ENCODE peak calls at places on chromosomes 1 and 21, in ten cellular contexts. One of them, this sample, is unnamed.
A peak's percentile ranks its signal among the peaks of the same experiment; 100 is the strongest.

GRCh38 chr1:246526915-246527314 is 19.8 kb upstream of the SMYD3 start:
- DNase-seq in GM12864: no peak
- DNase-seq in GM13977: no peak
- DNase-seq in CD4-positive, alpha-beta T cell: no peak
- DNase-seq in psoas muscle: no peak
- DNase-seq in RWPE2: no peak
- DNase-seq in ecto neural progenitor cell: no peak
- DNase-seq in AG04450: no peak
- DNase-seq in RWPE1: no peak
- DNase-seq in M059J: no peak
- DNase-seq in this sample: no peak

GRCh38 chr1:53550201-53550741 is 91.1 kb downstream of the DMRTB1 start:
- DNase-seq in M059J: peak; percentile 78
- DNase-seq in RWPE1: no peak
- DNase-seq in GM12864: no peak
- DNase-seq in GM13977: no peak
- DNase-seq in psoas muscle: peak; percentile 8
- DNase-seq in CD4-positive, alpha-beta T cell: no peak
- DNase-seq in AG04450: no peak
- DNase-seq in ecto neural progenitor cell: no peak
- DNase-seq in RWPE2: peak; percentile 13
- DNase-seq in this sample: peak; percentile 93

GRCh38 chr1:206672011-206672688 is 12.6 kb upstream of the MAPKAPK2 start:
- DNase-seq in GM12864: no peak
- DNase-seq in RWPE1: no peak
- DNase-seq in CD4-positive, alpha-beta T cell: no peak
- DNase-seq in psoas muscle: no peak
- DNase-seq in RWPE2: no peak
- DNase-seq in M059J: no peak
- DNase-seq in AG04450: no peak
- DNase-seq in ecto neural progenitor cell: peak; percentile 44
- DNase-seq in GM13977: no peak
- DNase-seq in this sample: no peak

GRCh38 chr1:246519514-246519913 is 12.4 kb upstream of the SMYD3 start:
- DNase-seq in CD4-positive, alpha-beta T cell: no peak
- DNase-seq in ecto neural progenitor cell: no peak
- DNase-seq in GM12864: no peak
- DNase-seq in RWPE1: no peak
- DNase-seq in RWPE2: no peak
- DNase-seq in AG04450: no peak
- DNase-seq in GM13977: no peak
- DNase-seq in M059J: no peak
- DNase-seq in psoas muscle: no peak
- DNase-seq in this sample: no peak

GRCh38 chr1:24925082-24925779 is 4.8 kb downstream of the RUNX3 start:
- DNase-seq in GM12864: no peak
- DNase-seq in psoas muscle: no peak
- DNase-seq in ecto neural progenitor cell: no peak
- DNase-seq in GM13977: peak; percentile 71
- DNase-seq in RWPE2: no peak
- DNase-seq in CD4-positive, alpha-beta T cell: peak; percentile 52
- DNase-seq in M059J: no peak
- DNase-seq in AG04450: no peak
- DNase-seq in RWPE1: no peak
- DNase-seq in this sample: no peak

GRCh38 chr1:198096390-198096789 is 60.4 kb upstream of the NEK7 start:
- DNase-seq in ecto neural progenitor cell: no peak
- DNase-seq in CD4-positive, alpha-beta T cell: no peak
- DNase-seq in RWPE1: no peak
- DNase-seq in psoas muscle: no peak
- DNase-seq in M059J: no peak
- DNase-seq in GM12864: no peak
- DNase-seq in AG04450: no peak
- DNase-seq in RWPE2: no peak
- DNase-seq in GM13977: no peak
- DNase-seq in this sample: no peak

GRCh38 chr1:57319165-57319564 is 104.7 kb downstream of the DAB1 start:
- DNase-seq in M059J: peak; percentile 46
- DNase-seq in GM12864: no peak
- DNase-seq in RWPE2: no peak
- DNase-seq in GM13977: no peak
- DNase-seq in AG04450: peak; percentile 2
- DNase-seq in ecto neural progenitor cell: no peak
- DNase-seq in psoas muscle: no peak
- DNase-seq in CD4-positive, alpha-beta T cell: no peak
- DNase-seq in RWPE1: peak; percentile 8
- DNase-seq in this sample: no peak

GRCh38 chr21:42007541-42007940 is 2.6 kb downstream of the ZBTB21 start:
- DNase-seq in psoas muscle: no peak
- DNase-seq in AG04450: no peak
- DNase-seq in CD4-positive, alpha-beta T cell: no peak
- DNase-seq in GM13977: no peak
- DNase-seq in GM12864: no peak
- DNase-seq in M059J: no peak
- DNase-seq in ecto neural progenitor cell: no peak
- DNase-seq in RWPE2: no peak
- DNase-seq in RWPE1: no peak
- DNase-seq in this sample: no peak

GRCh38 chr1:35557118-35557610 is at the start of gene KIAA0319L:
- DNase-seq in M059J: peak; percentile 87
- DNase-seq in RWPE1: peak; percentile 87
- DNase-seq in AG04450: no peak
- DNase-seq in CD4-positive, alpha-beta T cell: no peak
- DNase-seq in psoas muscle: peak; percentile 91
- DNase-seq in ecto neural progenitor cell: no peak
- DNase-seq in GM13977: peak; percentile 91
- DNase-seq in GM12864: no peak
- DNase-seq in RWPE2: no peak
- DNase-seq in this sample: peak; percentile 97

GRCh38 chr1:151888972-151889570 is 20.2 kb downstream of the THEM4 start:
- DNase-seq in M059J: no peak
- DNase-seq in psoas muscle: no peak
- DNase-seq in RWPE2: no peak
- DNase-seq in ecto neural progenitor cell: no peak
- DNase-seq in CD4-positive, alpha-beta T cell: no peak
- DNase-seq in GM12864: peak; percentile 12
- DNase-seq in AG04450: no peak
- DNase-seq in RWPE1: peak; percentile 17
- DNase-seq in GM13977: peak; percentile 33
- DNase-seq in this sample: no peak

GRCh38 chr1:76176020-76176419 is 101.5 kb downstream of the ST6GALNAC3 start:
- DNase-seq in RWPE2: no peak
- DNase-seq in GM12864: no peak
- DNase-seq in psoas muscle: no peak
- DNase-seq in GM13977: no peak
- DNase-seq in AG04450: no peak
- DNase-seq in CD4-positive, alpha-beta T cell: no peak
- DNase-seq in ecto neural progenitor cell: no peak
- DNase-seq in RWPE1: no peak
- DNase-seq in M059J: no peak
- DNase-seq in this sample: no peak

GRCh38 chr1:19360026-19360813 is 48.1 kb downstream of the SLC66A1 start:
- DNase-seq in ecto neural progenitor cell: no peak
- DNase-seq in GM13977: no peak
- DNase-seq in AG04450: no peak
- DNase-seq in psoas muscle: no peak
- DNase-seq in M059J: no peak
- DNase-seq in RWPE1: no peak
- DNase-seq in CD4-positive, alpha-beta T cell: no peak
- DNase-seq in GM12864: no peak
- DNase-seq in RWPE2: no peak
- DNase-seq in this sample: no peak

GRCh38 chr21:41247976-41248545 is 68.5 kb upstream of the FAM3B start:
- DNase-seq in AG04450: no peak
- DNase-seq in ecto neural progenitor cell: no peak
- DNase-seq in CD4-positive, alpha-beta T cell: no peak
- DNase-seq in M059J: no peak
- DNase-seq in GM13977: peak; percentile 17
- DNase-seq in RWPE1: no peak
- DNase-seq in GM12864: no peak
- DNase-seq in RWPE2: no peak
- DNase-seq in psoas muscle: no peak
- DNase-seq in this sample: no peak

GRCh38 chr1:12230549-12231275 is 882 bp downstream of the VPS13D start:
- DNase-seq in RWPE1: no peak
- DNase-seq in RWPE2: no peak
- DNase-seq in GM12864: no peak
- DNase-seq in M059J: peak; percentile 55
- DNase-seq in GM13977: peak; percentile 50
- DNase-seq in CD4-positive, alpha-beta T cell: no peak
- DNase-seq in psoas muscle: peak; percentile 72
- DNase-seq in AG04450: no peak
- DNase-seq in ecto neural progenitor cell: peak; percentile 55
- DNase-seq in this sample: peak; percentile 84

GRCh38 chr21:44955141-44955802 is 15.4 kb downstream of the SLX9 start:
- DNase-seq in GM12864: no peak
- DNase-seq in AG04450: no peak
- DNase-seq in M059J: no peak
- DNase-seq in psoas muscle: peak; percentile 17
- DNase-seq in RWPE2: no peak
- DNase-seq in CD4-positive, alpha-beta T cell: no peak
- DNase-seq in GM13977: no peak
- DNase-seq in RWPE1: no peak
- DNase-seq in ecto neural progenitor cell: no peak
- DNase-seq in this sample: peak; percentile 81

GRCh38 chr1:84603223-84603622 is 29.0 kb upstream of the CTBS start:
- DNase-seq in AG04450: no peak
- DNase-seq in ecto neural progenitor cell: no peak
- DNase-seq in GM12864: no peak
- DNase-seq in RWPE2: no peak
- DNase-seq in M059J: peak; percentile 78
- DNase-seq in RWPE1: no peak
- DNase-seq in CD4-positive, alpha-beta T cell: no peak
- DNase-seq in GM13977: no peak
- DNase-seq in psoas muscle: no peak
- DNase-seq in this sample: no peak

GRCh38 chr1:223188618-223189356 is 45.7 kb upstream of the TLR5 start:
- DNase-seq in M059J: no peak
- DNase-seq in RWPE1: no peak
- DNase-seq in ecto neural progenitor cell: no peak
- DNase-seq in CD4-positive, alpha-beta T cell: no peak
- DNase-seq in AG04450: no peak
- DNase-seq in psoas muscle: no peak
- DNase-seq in RWPE2: no peak
- DNase-seq in GM13977: no peak
- DNase-seq in GM12864: no peak
- DNase-seq in this sample: no peak

GRCh38 chr21:36914244-36915013 is 52.0 kb downstream of the HLCS start:
- DNase-seq in GM12864: no peak
- DNase-seq in AG04450: no peak
- DNase-seq in psoas muscle: no peak
- DNase-seq in CD4-positive, alpha-beta T cell: no peak
- DNase-seq in ecto neural progenitor cell: no peak
- DNase-seq in GM13977: no peak
- DNase-seq in RWPE2: no peak
- DNase-seq in RWPE1: no peak
- DNase-seq in M059J: no peak
- DNase-seq in this sample: no peak

GRCh38 chr1:45205910-45206721 is at the start of gene ZSWIM5:
- DNase-seq in CD4-positive, alpha-beta T cell: peak; percentile 23
- DNase-seq in M059J: peak; percentile 56
- DNase-seq in RWPE2: peak; percentile 62
- DNase-seq in RWPE1: peak; percentile 45
- DNase-seq in GM13977: peak; percentile 83
- DNase-seq in psoas muscle: peak; percentile 73
- DNase-seq in AG04450: peak; percentile 11
- DNase-seq in ecto neural progenitor cell: peak; percentile 84
- DNase-seq in GM12864: no peak
- DNase-seq in this sample: peak; percentile 87

GRCh38 chr1:181777812-181778211 is 283.7 kb downstream of the ZNF648 start:
- DNase-seq in GM13977: no peak
- DNase-seq in M059J: peak; percentile 9
- DNase-seq in GM12864: no peak
- DNase-seq in AG04450: no peak
- DNase-seq in RWPE2: no peak
- DNase-seq in CD4-positive, alpha-beta T cell: no peak
- DNase-seq in psoas muscle: no peak
- DNase-seq in ecto neural progenitor cell: no peak
- DNase-seq in RWPE1: peak; percentile 52
- DNase-seq in this sample: no peak

GRCh38 chr21:45376459-45377324 is 28.3 kb upstream of the COL18A1 start:
- DNase-seq in RWPE2: peak; percentile 43
- DNase-seq in psoas muscle: peak; percentile 24
- DNase-seq in GM12864: no peak
- DNase-seq in M059J: no peak
- DNase-seq in ecto neural progenitor cell: no peak
- DNase-seq in GM13977: no peak
- DNase-seq in AG04450: no peak
- DNase-seq in RWPE1: no peak
- DNase-seq in CD4-positive, alpha-beta T cell: no peak
- DNase-seq in this sample: peak; percentile 83

GRCh38 chr1:223748773-223749733 is 36.7 kb downstream of the CAPN2 start:
- DNase-seq in AG04450: no peak
- DNase-seq in M059J: no peak
- DNase-seq in RWPE2: no peak
- DNase-seq in CD4-positive, alpha-beta T cell: peak; percentile 54
- DNase-seq in psoas muscle: peak; percentile 67
- DNase-seq in ecto neural progenitor cell: peak; percentile 79
- DNase-seq in GM12864: no peak
- DNase-seq in GM13977: peak; percentile 84
- DNase-seq in RWPE1: no peak
- DNase-seq in this sample: peak; percentile 87

GRCh38 chr1:88736633-88737248 is 52.7 kb downstream of the PKN2 start:
- DNase-seq in GM12864: peak; percentile 5
- DNase-seq in RWPE1: peak; percentile 24
- DNase-seq in CD4-positive, alpha-beta T cell: no peak
- DNase-seq in RWPE2: no peak
- DNase-seq in psoas muscle: no peak
- DNase-seq in ecto neural progenitor cell: no peak
- DNase-seq in GM13977: no peak
- DNase-seq in AG04450: no peak
- DNase-seq in M059J: peak; percentile 40
- DNase-seq in this sample: no peak

This sample was measured in kidney.